ENCODE peak calls at places on chromosomes 6 and 20, in six cellular contexts. One of them, this sample, is unnamed.

GRCh38 chr6:2810092-2810671 is 31.5 kb downstream of the SERPINB1 start:
- DNase-seq in HepG2: no peak
- DNase-seq in GM12891: no peak
- DNase-seq in GM12878: no peak
- DNase-seq in K562: no peak
- DNase-seq in H1: no peak
- DNase-seq in this sample: no peak

GRCh38 chr6:31466466-31466865 is 31.5 kb upstream of the MICB start:
- DNase-seq in HepG2: no peak
- DNase-seq in GM12891: no peak
- DNase-seq in GM12878: no peak
- DNase-seq in K562: no peak
- DNase-seq in H1: no peak
- DNase-seq in this sample: no peak

GRCh38 chr6:3793545-3793944 is 42.0 kb upstream of the PXDC1 start:
- DNase-seq in HepG2: no peak
- DNase-seq in GM12891: no peak
- DNase-seq in GM12878: peak
- DNase-seq in K562: no peak
- DNase-seq in H1: no peak
- DNase-seq in this sample: no peak

GRCh38 chr6:35583893-35584688 is 71.4 kb upstream of the TULP1 start:
- DNase-seq in HepG2: peak
- DNase-seq in GM12891: no peak
- DNase-seq in GM12878: peak
- DNase-seq in K562: peak
- DNase-seq in H1: peak
- DNase-seq in this sample: no peak

GRCh38 chr20:19560876-19561480 is 197.1 kb upstream of the RIN2 start:
- DNase-seq in HepG2: no peak
- DNase-seq in GM12891: no peak
- DNase-seq in GM12878: no peak
- DNase-seq in K562: no peak
- DNase-seq in H1: no peak
- DNase-seq in this sample: no peak

GRCh38 chr20:61115627-61116026 is 136.4 kb upstream of the CDH4 start:
- DNase-seq in HepG2: no peak
- DNase-seq in GM12891: no peak
- DNase-seq in GM12878: no peak
- DNase-seq in K562: no peak
- DNase-seq in H1: no peak
- DNase-seq in this sample: no peak

GRCh38 chr6:131372535-131372934 is 200.5 kb upstream of the ARG1 start:
- DNase-seq in HepG2: no peak
- DNase-seq in GM12891: no peak
- DNase-seq in GM12878: no peak
- DNase-seq in K562: no peak
- DNase-seq in H1: no peak
- DNase-seq in this sample: no peak

GRCh38 chr6:219641-220198 is 72.6 kb upstream of the DUSP22 start:
- DNase-seq in HepG2: peak
- DNase-seq in GM12891: no peak
- DNase-seq in GM12878: no peak
- DNase-seq in K562: peak
- DNase-seq in H1: no peak
- DNase-seq in this sample: no peak

GRCh38 chr20:1426231-1426849 is 33.5 kb upstream of the FKBP1A start:
- DNase-seq in HepG2: no peak
- DNase-seq in GM12891: no peak
- DNase-seq in GM12878: no peak
- DNase-seq in K562: no peak
- DNase-seq in H1: no peak
- DNase-seq in this sample: no peak

GRCh38 chr20:52103911-52104545 is 87.6 kb downstream of the ZFP64 start:
- DNase-seq in HepG2: no peak
- DNase-seq in GM12891: no peak
- DNase-seq in GM12878: no peak
- DNase-seq in K562: no peak
- DNase-seq in H1: peak
- DNase-seq in this sample: peak

GRCh38 chr6:95487817-95488216 is 89.5 kb upstream of the MANEA start:
- DNase-seq in HepG2: no peak
- DNase-seq in GM12891: no peak
- DNase-seq in GM12878: no peak
- DNase-seq in K562: no peak
- DNase-seq in H1: no peak
- DNase-seq in this sample: no peak

GRCh38 chr6:157050537-157051280 is 272.6 kb downstream of the TMEM242 start:
- DNase-seq in HepG2: no peak
- DNase-seq in GM12891: no peak
- DNase-seq in GM12878: no peak
- DNase-seq in K562: no peak
- DNase-seq in H1: no peak
- DNase-seq in this sample: no peak

GRCh38 chr6:12577124-12577845 is 139.3 kb upstream of the PHACTR1 start:
- DNase-seq in HepG2: no peak
- DNase-seq in GM12891: no peak
- DNase-seq in GM12878: no peak
- DNase-seq in K562: no peak
- DNase-seq in H1: no peak
- DNase-seq in this sample: no peak

GRCh38 chr6:130118236-130118635 is 99.9 kb downstream of the L3MBTL3 start:
- DNase-seq in HepG2: no peak
- DNase-seq in GM12891: no peak
- DNase-seq in GM12878: no peak
- DNase-seq in K562: no peak
- DNase-seq in H1: no peak
- DNase-seq in this sample: no peak

GRCh38 chr6:134117409-134117808 is 65.0 kb upstream of the SLC2A12 start:
- DNase-seq in HepG2: no peak
- DNase-seq in GM12891: no peak
- DNase-seq in GM12878: no peak
- DNase-seq in K562: no peak
- DNase-seq in H1: no peak
- DNase-seq in this sample: no peak

GRCh38 chr6:146931214-146931613 is 273.0 kb upstream of the STXBP5 start:
- DNase-seq in HepG2: peak
- DNase-seq in GM12891: no peak
- DNase-seq in GM12878: no peak
- DNase-seq in K562: no peak
- DNase-seq in H1: no peak
- DNase-seq in this sample: no peak

GRCh38 chr6:20610636-20611200 is 76.5 kb downstream of the CDKAL1 start:
- DNase-seq in HepG2: no peak
- DNase-seq in GM12891: no peak
- DNase-seq in GM12878: no peak
- DNase-seq in K562: no peak
- DNase-seq in H1: no peak
- DNase-seq in this sample: no peak

GRCh38 chr6:15341311-15341710 is 95.4 kb downstream of the JARID2 start:
- DNase-seq in HepG2: no peak
- DNase-seq in GM12891: no peak
- DNase-seq in GM12878: no peak
- DNase-seq in K562: no peak
- DNase-seq in H1: no peak
- DNase-seq in this sample: no peak

GRCh38 chr6:3294921-3295871 is 36.4 kb downstream of the PSMG4 start:
- DNase-seq in HepG2: peak
- DNase-seq in GM12891: no peak
- DNase-seq in GM12878: no peak
- DNase-seq in K562: no peak
- DNase-seq in H1: no peak
- DNase-seq in this sample: no peak

GRCh38 chr6:139784222-139784769 is 409.8 kb upstream of the CITED2 start:
- DNase-seq in HepG2: no peak
- DNase-seq in GM12891: no peak
- DNase-seq in GM12878: no peak
- DNase-seq in K562: no peak
- DNase-seq in H1: no peak
- DNase-seq in this sample: no peak

GRCh38 chr6:148808786-148809304 is 62.0 kb downstream of the UST start:
- DNase-seq in HepG2: no peak
- DNase-seq in GM12891: no peak
- DNase-seq in GM12878: no peak
- DNase-seq in K562: no peak
- DNase-seq in H1: no peak
- DNase-seq in this sample: no peak

GRCh38 chr6:165508321-165508889 is 154.6 kb downstream of the PDE10A start:
- DNase-seq in HepG2: no peak
- DNase-seq in GM12891: no peak
- DNase-seq in GM12878: no peak
- DNase-seq in K562: no peak
- DNase-seq in H1: no peak
- DNase-seq in this sample: no peak

GRCh38 chr6:169046483-169047192 is 207.0 kb downstream of the THBS2 start:
- DNase-seq in HepG2: no peak
- DNase-seq in GM12891: no peak
- DNase-seq in GM12878: no peak
- DNase-seq in K562: no peak
- DNase-seq in H1: no peak
- DNase-seq in this sample: no peak

GRCh38 chr6:156107514-156108150 is 652.0 kb upstream of the NOX3 start:
- DNase-seq in HepG2: no peak
- DNase-seq in GM12891: no peak
- DNase-seq in GM12878: no peak
- DNase-seq in K562: no peak
- DNase-seq in H1: no peak
- DNase-seq in this sample: no peak

DNA sequence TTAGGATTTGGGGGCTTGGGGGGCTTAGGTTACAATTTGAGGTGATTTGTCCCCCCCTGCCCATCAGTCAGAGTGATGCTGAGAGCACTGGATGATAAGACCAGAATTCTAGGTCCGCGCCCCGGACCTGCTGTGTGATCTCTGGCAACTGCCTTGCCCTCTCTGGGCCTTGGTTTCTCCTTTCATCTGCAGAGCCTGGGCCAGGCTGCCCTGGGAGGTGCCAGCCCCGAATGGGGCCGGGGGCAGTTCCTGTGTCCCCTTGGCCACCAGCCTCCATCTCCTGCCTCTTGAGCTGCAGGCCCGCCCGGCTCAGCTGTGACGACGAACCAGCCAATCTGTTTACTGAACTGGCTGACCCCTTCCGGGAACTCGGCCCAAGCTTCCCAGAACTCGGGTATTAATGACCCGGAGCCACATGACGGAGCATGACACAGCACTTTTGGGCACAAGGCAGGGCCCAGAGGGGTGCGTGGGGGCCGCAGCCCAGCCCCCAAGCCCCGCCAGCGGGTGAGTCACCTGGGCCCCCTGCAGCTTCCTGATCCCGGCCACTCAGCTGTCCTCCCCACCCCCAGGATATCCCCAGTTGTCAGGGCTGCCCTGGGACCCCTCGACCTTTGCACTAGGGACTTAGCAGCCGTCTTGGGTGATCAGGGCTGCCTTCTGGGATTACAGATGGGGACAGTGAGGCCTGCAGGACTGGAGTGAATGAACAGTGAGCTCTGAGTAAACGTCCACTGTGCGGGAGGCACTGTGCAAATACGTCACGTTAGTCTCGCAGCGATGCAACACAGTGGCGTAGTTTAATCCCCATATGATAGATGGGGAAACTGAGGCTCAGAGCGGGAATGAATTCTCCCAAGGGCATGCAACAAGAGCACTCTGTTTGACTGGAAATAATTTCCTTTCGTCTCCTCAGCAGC is 102.0 kb downstream of the CEBPB start:
- DNase-seq in HepG2: peak
- DNase-seq in GM12891: no peak
- DNase-seq in GM12878: no peak
- DNase-seq in K562: peak
- DNase-seq in H1: no peak
- DNase-seq in this sample: no peak
- TF ChIP-seq POLR2A in HepG2: peak
- TF ChIP-seq POLR2A in GM12891: no peak
- TF ChIP-seq POLR2A in GM12878: no peak
- TF ChIP-seq POLR2A in K562: peak
- TF ChIP-seq POLR2A in H1: no peak
- TF ChIP-seq POLR2A in this sample: no peak

GRCh38 chr6:42045538-42046460 is 4.5 kb upstream of the TAF8 start:
- DNase-seq in HepG2: no peak
- DNase-seq in GM12891: no peak
- DNase-seq in GM12878: peak
- DNase-seq in K562: peak
- DNase-seq in H1: peak
- DNase-seq in this sample: no peak
- TF ChIP-seq TAF1 in HepG2: no peak
- TF ChIP-seq TAF1 in GM12891: no peak
- TF ChIP-seq TAF1 in GM12878: no peak
- TF ChIP-seq TAF1 in K562: no peak
- TF ChIP-seq TAF1 in H1: no peak
- TF ChIP-seq TAF1 in this sample: no peak

DNA sequence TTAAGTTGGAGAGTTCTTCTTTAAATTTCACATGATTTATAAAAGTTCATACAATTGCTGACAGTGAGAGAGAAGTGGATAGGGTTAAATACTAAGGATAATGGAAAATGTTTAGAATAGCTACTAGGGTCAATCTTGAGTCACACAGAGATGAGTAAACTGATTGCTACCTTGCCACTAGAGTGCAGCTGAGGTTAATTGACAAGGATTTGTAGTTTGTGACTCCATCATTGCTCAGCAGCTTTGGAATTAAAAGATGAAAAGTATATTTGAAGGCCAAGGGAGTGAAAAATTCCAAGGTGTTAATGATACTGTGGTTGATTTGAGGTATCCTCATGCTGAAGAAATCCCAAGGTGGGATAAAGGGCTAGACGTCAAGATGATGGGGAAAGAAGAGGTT is 524.0 kb downstream of the UTRN start:
- DNase-seq in HepG2: no peak
- DNase-seq in GM12891: no peak
- DNase-seq in GM12878: no peak
- DNase-seq in K562: no peak
- DNase-seq in H1: no peak
- DNase-seq in this sample: no peak
- TF ChIP-seq POLR2AphosphoS5 in HepG2: no peak
- TF ChIP-seq POLR2AphosphoS5 in GM12891: no peak
- TF ChIP-seq POLR2AphosphoS5 in GM12878: no peak
- TF ChIP-seq POLR2AphosphoS5 in K562: no peak
- TF ChIP-seq POLR2AphosphoS5 in H1: no peak
- TF ChIP-seq POLR2AphosphoS5 in this sample: no peak

DNA sequence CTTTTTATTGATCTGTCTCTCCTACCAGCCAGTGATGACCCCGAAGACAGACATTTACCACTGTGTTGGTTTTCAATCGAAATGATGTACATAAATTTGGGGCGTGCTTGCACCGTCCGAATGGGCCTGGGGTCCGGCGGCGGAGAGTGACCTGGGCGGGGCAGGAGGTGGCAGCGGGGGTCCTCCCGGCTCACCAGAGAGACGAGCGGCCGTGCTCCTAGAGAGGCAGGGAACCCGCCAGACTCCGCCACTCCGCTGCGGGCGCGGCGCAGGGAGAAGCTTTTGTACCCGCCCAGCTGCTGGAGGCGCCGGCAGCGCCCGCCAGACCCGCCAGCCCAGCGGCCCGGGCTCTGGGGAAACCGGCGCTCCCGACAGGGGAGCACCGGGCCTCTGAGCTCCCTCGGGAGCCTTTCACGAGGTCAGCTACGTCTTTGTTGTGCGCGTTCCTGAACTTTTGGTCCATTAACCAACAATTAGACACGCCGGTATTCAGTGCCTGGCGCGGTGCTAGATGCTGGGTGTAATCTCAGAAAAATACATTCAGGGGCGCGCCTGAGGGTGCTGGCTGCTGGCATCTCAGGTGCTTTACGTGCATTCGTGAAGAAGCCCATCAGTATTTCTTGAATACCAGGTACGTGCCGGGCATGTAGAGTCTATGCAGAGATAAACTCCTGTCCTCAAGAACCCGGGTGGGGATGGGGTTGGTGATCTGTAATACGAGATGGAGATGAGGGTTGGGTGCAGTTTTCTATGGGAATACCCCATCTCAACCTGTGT is at the start of gene PGBD1:
- DNase-seq in HepG2: peak
- DNase-seq in GM12891: peak
- DNase-seq in GM12878: no peak
- DNase-seq in K562: peak
- DNase-seq in H1: peak
- DNase-seq in this sample: peak
- TF ChIP-seq POLR2A in HepG2: peak
- TF ChIP-seq POLR2A in GM12891: peak
- TF ChIP-seq POLR2A in GM12878: peak
- TF ChIP-seq POLR2A in K562: peak
- TF ChIP-seq POLR2A in H1: peak
- TF ChIP-seq POLR2A in this sample: peak